ENCODE peak calls at places on chromosomes 7 and 10, in eight cellular contexts. J, R, E, K, X, I, Z and P are unnamed samples.

GRCh38 chr7:48084727-48085432 is 4.2 kb upstream of the UPP1 start:
- DNase-seq in Z (no peak), K (no peak), J (peak; percentile 66), E (peak; percentile 90), R (peak; percentile 40), I (peak; percentile 99), X (peak; percentile 98), P (peak; percentile 81)

GRCh38 chr10:113133497-113133896 is 183.4 kb downstream of the TCF7L2 start:
- DNase-seq in E (no peak), J (no peak), X (no peak), K (no peak), Z (no peak), R (no peak), I (peak; percentile 60), P (no peak)

GRCh38 chr7:7051221-7051877 is 131.0 kb upstream of the C1GALT1 start:
- DNase-seq in K (no peak), Z (no peak), I (no peak), R (no peak), J (no peak), E (no peak), X (no peak), P (no peak)

GRCh38 chr10:12922117-12922900 is 79.2 kb downstream of the CCDC3 start:
- DNase-seq in R (no peak), K (no peak), J (no peak), Z (no peak), I (no peak), X (no peak), E (no peak), P (no peak)

GRCh38 chr10:61835909-61836232 is 65.6 kb upstream of the ARID5B start:
- DNase-seq in Z (no peak), E (no peak), J (no peak), X (peak; percentile 25), K (no peak), R (no peak), I (peak; percentile 75), P (no peak)

GRCh38 chr10:124627851-124628675 is 116.1 kb downstream of the FAM53B start:
- DNase-seq in E (no peak), K (no peak), Z (no peak), I (no peak), J (no peak), X (no peak), R (no peak), P (no peak)

GRCh38 chr10:11205026-11205772 is 187.5 kb downstream of the CELF2 start:
- DNase-seq in I (peak; percentile 11), K (no peak), Z (no peak), J (no peak), R (no peak), X (no peak), E (peak; percentile 33), P (no peak)

GRCh38 chr10:105063796-105064195 is 422.7 kb downstream of the SORCS3 start:
- DNase-seq in R (peak; percentile 52), I (no peak), J (no peak), X (peak; percentile 33), K (no peak), E (no peak), Z (no peak), P (peak; percentile 19)

GRCh38 chr7:780056-780455 is 52.2 kb upstream of the SUN1 start:
- DNase-seq in K (no peak), Z (peak; percentile 40), J (no peak), E (peak; percentile 12), R (no peak), I (no peak), X (no peak), P (no peak)

GRCh38 chr10:130045091-130045652 is 65.5 kb downstream of the C10orf143 start:
- DNase-seq in E (no peak), R (no peak), J (no peak), I (no peak), X (no peak), K (no peak), Z (no peak), P (no peak)
- H3K4me1 ChIP-seq in E (no peaks in the 10 kb centered on the region), R (no peaks in the 10 kb centered on the region), J (no peaks in the 10 kb centered on the region), I (no peaks in the 10 kb centered on the region), X (no peaks in the 10 kb centered on the region), K (no peaks in the 10 kb centered on the region), Z (no peaks in the 10 kb centered on the region), P (no peaks in the 10 kb centered on the region)

GRCh38 chr7:151435103-151435916 is 4.6 kb downstream of the CRYGN start:
- DNase-seq in X (no peak), Z (no peak), I (no peak), J (no peak), K (no peak), R (no peak), E (no peak), P (no peak)
- H3K4me1 ChIP-seq in X (peaks cover 10% of the 10 kb centered on the region), Z (peaks cover 10% of the 10 kb centered on the region), I (no peaks in the 10 kb centered on the region), J (peaks cover 10% of the 10 kb centered on the region), K (no peaks in the 10 kb centered on the region), R (no peaks in the 10 kb centered on the region), E (no peaks in the 10 kb centered on the region), P (no peaks in the 10 kb centered on the region)

GRCh38 chr10:33302188-33302829 is 32.2 kb downstream of the NRP1 start:
- DNase-seq in I (no peak), X (no peak), K (no peak), R (no peak), J (no peak), E (peak; percentile 71), Z (no peak), P (peak; percentile 12)
- H3K4me1 ChIP-seq in I (peaks cover 18% of the 10 kb centered on the region), X (peaks cover 7% of the 10 kb centered on the region), K (no peaks in the 10 kb centered on the region), R (peaks cover 16% of the 10 kb centered on the region), J (peaks cover 14% of the 10 kb centered on the region), E (peaks cover 34% of the 10 kb centered on the region), Z (peaks cover 24% of the 10 kb centered on the region), P (peaks cover 8% of the 10 kb centered on the region)

GRCh38 chr7:52269669-52270068 is 765.8 kb upstream of the POM121L12 start:
- DNase-seq in Z (no peak), E (peak; percentile 76), X (no peak), J (no peak), R (no peak), I (no peak), K (no peak), P (no peak)

GRCh38 chr7:52273685-52274610 is 761.5 kb upstream of the POM121L12 start:
- DNase-seq in I (no peak), E (no peak), R (no peak), K (no peak), J (no peak), X (no peak), Z (peak; percentile 43), P (no peak)

GRCh38 chr7:52271663-52272062 is 763.8 kb upstream of the POM121L12 start:
- DNase-seq in E (no peak), J (no peak), Z (no peak), K (no peak), R (no peak), I (no peak), X (no peak), P (no peak)

DNA sequence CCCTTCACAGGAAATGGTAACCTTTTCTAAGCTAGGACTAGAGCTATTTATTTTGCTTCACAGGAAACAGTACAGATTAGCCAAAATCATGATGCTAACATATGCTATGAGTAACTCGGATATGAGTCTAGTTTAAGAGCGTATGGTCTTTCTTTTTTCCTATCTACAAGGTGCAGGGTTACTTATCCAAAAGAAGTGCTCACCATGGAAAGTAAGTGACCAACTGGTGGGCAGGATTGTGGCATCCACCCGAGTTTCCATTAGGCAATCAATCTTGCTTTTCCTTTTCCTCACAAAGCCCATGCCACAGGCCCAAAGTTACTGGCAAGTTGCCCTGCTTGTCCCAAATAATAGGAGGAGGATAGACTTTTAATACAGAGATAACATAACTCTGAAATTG is 765.1 kb upstream of the POM121L12 start:
- DNase-seq in X (no peak), Z (no peak), E (peak; percentile 87), I (no peak), J (no peak), K (no peak), R (no peak), P (no peak)
- H3K4me1 ChIP-seq in X (no peaks in the 10 kb centered on the region), Z (no peaks in the 10 kb centered on the region), E (peaks cover 30% of the 10 kb centered on the region), I (no peaks in the 10 kb centered on the region), J (no peaks in the 10 kb centered on the region), K (no peaks in the 10 kb centered on the region), R (no peaks in the 10 kb centered on the region), P (peaks cover 3% of the 10 kb centered on the region)

DNA sequence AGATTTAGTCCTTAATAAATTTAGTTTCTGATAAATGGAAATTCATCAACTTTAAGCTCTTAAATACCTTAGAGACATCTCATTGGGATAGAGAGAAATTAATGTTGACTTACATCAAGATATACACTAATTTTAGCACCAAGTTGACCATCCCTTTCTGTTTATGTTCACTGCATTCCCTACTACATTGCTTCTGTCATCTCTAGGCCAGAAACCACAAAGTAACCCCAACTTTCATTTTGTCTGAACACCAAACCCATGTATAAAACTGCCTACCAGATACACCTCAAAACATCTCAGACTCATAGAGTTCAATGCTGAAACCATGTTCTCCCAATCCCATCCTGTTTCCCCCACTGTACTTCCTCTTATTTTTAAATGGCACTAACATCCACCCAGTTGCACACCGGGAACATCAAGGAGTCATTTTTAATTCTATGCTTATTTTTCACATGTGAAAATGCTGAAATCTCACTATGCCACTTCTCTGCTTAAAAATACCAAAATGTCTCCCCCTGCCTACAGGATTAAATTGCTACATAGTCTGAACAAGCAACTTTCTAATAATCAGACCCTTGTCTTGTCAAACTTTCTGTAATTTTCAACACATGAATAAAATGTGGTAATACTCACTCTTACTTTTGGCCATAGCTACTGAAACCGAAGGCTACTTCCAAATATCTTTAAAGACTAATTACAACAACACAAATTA is 201.6 kb downstream of the SEMA3D start:
- DNase-seq in K (no peak), I (peak; percentile 15), R (no peak), E (peak; percentile 17), Z (no peak), J (no peak), X (no peak), P (no peak)
- H3K4me1 ChIP-seq in K (no peaks in the 10 kb centered on the region), I (peaks cover 3% of the 10 kb centered on the region), R (peaks cover 12% of the 10 kb centered on the region), E (no peaks in the 10 kb centered on the region), Z (no peaks in the 10 kb centered on the region), J (no peaks in the 10 kb centered on the region), X (no peaks in the 10 kb centered on the region), P (peaks cover 4% of the 10 kb centered on the region)

GRCh38 chr7:151246161-151247015 is 2.1 kb downstream of the SMARCD3 start:
- DNase-seq in E (no peak), J (no peak), I (no peak), R (peak; percentile 31), Z (peak; percentile 35), X (no peak), K (no peak), P (no peak)

GRCh38 chr7:151245360-151246160 is 2.9 kb downstream of the SMARCD3 start:
- DNase-seq in X (no peak), J (no peak), K (no peak), I (no peak), Z (peak; percentile 59), E (peak; percentile 25), R (peak; percentile 97), P (peak; percentile 74)

GRCh38 chr7:151247611-151248176 is 800 bp downstream of the SMARCD3 start:
- DNase-seq in K (no peak), X (no peak), Z (peak; percentile 46), E (no peak), J (no peak), R (no peak), I (no peak), P (no peak)

GRCh38 chr7:151248191-151249033 is at the start of gene SMARCD3:
- DNase-seq in I (peak; percentile 50), K (peak; percentile 35), J (no peak), R (peak; percentile 93), Z (peak; percentile 74), E (peak; percentile 49), X (peak; percentile 16), P (peak; percentile 69)

DNA sequence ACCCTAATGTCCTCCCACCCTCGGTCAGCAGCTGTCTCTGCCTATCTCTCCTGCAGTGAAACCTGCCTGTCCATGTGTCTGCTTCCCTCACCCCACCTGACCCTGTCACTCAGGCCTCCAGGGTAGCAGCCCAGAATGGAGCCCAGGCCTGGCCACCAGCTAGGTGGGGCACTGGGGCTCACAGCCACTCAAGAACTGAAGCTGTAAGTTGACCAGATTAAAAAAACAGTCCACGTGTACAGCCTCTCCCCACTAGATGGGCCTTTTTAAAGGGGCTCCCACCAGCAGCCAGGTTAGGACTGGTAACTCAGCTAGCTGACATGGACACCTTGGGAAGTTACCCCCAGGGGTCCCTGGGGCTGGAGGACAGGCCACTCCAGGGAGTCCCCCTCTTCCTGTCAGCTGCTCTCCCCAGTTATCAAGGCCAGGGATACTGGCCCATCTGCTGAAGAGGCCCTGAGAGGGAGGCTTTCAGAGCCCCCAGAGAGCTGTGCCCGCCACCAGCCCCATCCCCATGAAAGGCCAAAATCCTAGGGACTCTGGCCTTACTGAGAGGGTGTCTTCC is 1.4 kb downstream of the SMARCD3 start:
- DNase-seq in I (no peak), K (no peak), Z (no peak), J (no peak), X (no peak), E (no peak), R (peak; percentile 42), P (no peak)
- H3K4me1 ChIP-seq in I (peaks cover 38% of the 10 kb centered on the region), K (no peaks in the 10 kb centered on the region), Z (peaks cover 71% of the 10 kb centered on the region), J (peaks cover 61% of the 10 kb centered on the region), X (peaks cover 23% of the 10 kb centered on the region), E (peaks cover 15% of the 10 kb centered on the region), R (peaks cover 45% of the 10 kb centered on the region), P (peaks cover 15% of the 10 kb centered on the region)